ENCODE peak calls at places on chromosomes 11 and 22, in seven cellular contexts. Q is iris pigment epithelial cell; F is T-helper 2 cell; M is activated T-cell treated with anti-CD3 and anti-CD28 coated beads, Interleukin-2, amount 50 U/mL, for 72 hours; G is T1000; W is RKO; T is NCI-H146. L is an unnamed sample.

GRCh38 chr22:24571266-24571665 is 15.5 kb downstream of the SNRPD3 start:
- DNase-seq in Q (no peak), F (no peak), M (no peak), G (no peak), W (no peak), T (no peak), L (no peak)

GRCh38 chr11:128904872-128905344 is 13.8 kb downstream of the KCNJ5 start:
- DNase-seq in Q (no peak), F (no peak), M (no peak), G (no peak), W (no peak), T (peak), L (peak)

GRCh38 chr22:50308597-50308935 is 1.1 kb upstream of the PLXNB2 start:
- DNase-seq in Q (no peak), F (no peak), M (no peak), G (no peak), W (no peak), T (no peak), L (peak)

GRCh38 chr11:2538951-2539735 is 94.3 kb downstream of the KCNQ1 start:
- DNase-seq in Q (no peak), F (no peak), M (no peak), G (no peak), W (no peak), T (no peak), L (no peak)

GRCh38 chr22:27715078-27715477 is 86.5 kb downstream of the MN1 start:
- DNase-seq in Q (no peak), F (no peak), M (no peak), G (no peak), W (no peak), T (no peak), L (no peak)

GRCh38 chr11:111718436-111719325 is 47.5 kb downstream of the PPP2R1B start:
- DNase-seq in Q (peak), F (no peak), M (no peak), G (no peak), W (no peak), T (no peak), L (peak)

GRCh38 chr22:21102659-21103267 is 57.0 kb downstream of the LRRC74B start:
- DNase-seq in Q (peak), F (peak), M (peak), G (no peak), W (peak), T (peak), L (peak)

GRCh38 chr22:39117585-39118191 is 20.6 kb downstream of the APOBEC3H start:
- DNase-seq in Q (peak), F (peak), M (peak), G (no peak), W (peak), T (peak), L (peak)

GRCh38 chr11:69640260-69640994 is 529 bp upstream of the CCND1 start:
- DNase-seq in Q (peak), F (no peak), M (no peak), G (no peak), W (peak), T (no peak), L (no peak)

GRCh38 chr11:105181521-105181920 is 42.0 kb upstream of the CARD18 start:
- DNase-seq in Q (peak), F (no peak), M (no peak), G (no peak), W (no peak), T (no peak), L (no peak)